ENCODE peak calls at places on chromosomes 3 and 15, in four cellular contexts. One of them, this sample, is unnamed.

GRCh38 chr3:22115581-22115980 is 364.6 kb upstream of the ZNF385D start:
- DNase-seq in CD8-positive, alpha-beta T cell: no peak
- DNase-seq in IMR-90: no peak
- DNase-seq in GM23248: peak; percentile 5
- DNase-seq in this sample: no peak

GRCh38 chr15:52010633-52011595 is 8.1 kb upstream of the MAPK6 start:
- DNase-seq in CD8-positive, alpha-beta T cell: no peak
- DNase-seq in IMR-90: peak; percentile 97
- DNase-seq in GM23248: peak; percentile 95
- DNase-seq in this sample: no peak

GRCh38 chr3:113628788-113629187 is 67.7 kb downstream of the USF3 start:
- DNase-seq in CD8-positive, alpha-beta T cell: no peak
- DNase-seq in IMR-90: no peak
- DNase-seq in GM23248: no peak
- DNase-seq in this sample: no peak

GRCh38 chr3:138946554-138947302 is at the start of the genes FOXL2 and FOXL2NB:
- DNase-seq in CD8-positive, alpha-beta T cell: no peak
- DNase-seq in IMR-90: peak; percentile 48
- DNase-seq in GM23248: peak; percentile 88
- DNase-seq in this sample: no peak

GRCh38 chr3:126666600-126667528 is 11.9 kb upstream of the TXNRD3 start:
- DNase-seq in CD8-positive, alpha-beta T cell: no peak
- DNase-seq in IMR-90: no peak
- DNase-seq in GM23248: no peak
- DNase-seq in this sample: no peak

GRCh38 chr15:90869601-90870353 is 1.4 kb downstream of the FURIN start:
- DNase-seq in CD8-positive, alpha-beta T cell: no peak
- DNase-seq in IMR-90: peak; percentile 84
- DNase-seq in GM23248: peak; percentile 85
- DNase-seq in this sample: no peak

GRCh38 chr3:172606021-172606420 is 82.8 kb upstream of the TNFSF10 start:
- DNase-seq in CD8-positive, alpha-beta T cell: no peak
- DNase-seq in IMR-90: peak; percentile 63
- DNase-seq in GM23248: peak; percentile 72
- DNase-seq in this sample: no peak

GRCh38 chr3:100891827-100892226 is 101.4 kb downstream of the ABI3BP start:
- DNase-seq in CD8-positive, alpha-beta T cell: no peak
- DNase-seq in IMR-90: peak; percentile 10
- DNase-seq in GM23248: no peak
- DNase-seq in this sample: no peak

GRCh38 chr3:158494657-158495056 is 76.3 kb upstream of the MLF1 start:
- DNase-seq in CD8-positive, alpha-beta T cell: no peak
- DNase-seq in IMR-90: no peak
- DNase-seq in GM23248: no peak
- DNase-seq in this sample: no peak

GRCh38 chr3:60490992-60491391 is 760.3 kb downstream of the FHIT start:
- DNase-seq in CD8-positive, alpha-beta T cell: no peak
- DNase-seq in IMR-90: no peak
- DNase-seq in GM23248: no peak
- DNase-seq in this sample: no peak

GRCh38 chr3:37693791-37694194 is 167.9 kb upstream of the CTDSPL start:
- DNase-seq in CD8-positive, alpha-beta T cell: no peak
- DNase-seq in IMR-90: no peak
- DNase-seq in GM23248: no peak
- DNase-seq in this sample: no peak

GRCh38 chr3:195254454-195255175 is 16.3 kb downstream of the XXYLT1 start:
- DNase-seq in CD8-positive, alpha-beta T cell: no peak
- DNase-seq in IMR-90: no peak
- DNase-seq in GM23248: no peak
- DNase-seq in this sample: no peak

GRCh38 chr15:40906947-40907802 is 12.9 kb downstream of the VPS18 start:
- DNase-seq in CD8-positive, alpha-beta T cell: peak; percentile 47
- DNase-seq in IMR-90: peak; percentile 41
- DNase-seq in GM23248: peak; percentile 44
- DNase-seq in this sample: peak; percentile 71

GRCh38 chr3:111915905-111916304 is 56.8 kb downstream of the PHLDB2 start:
- DNase-seq in CD8-positive, alpha-beta T cell: no peak
- DNase-seq in IMR-90: no peak
- DNase-seq in GM23248: no peak
- DNase-seq in this sample: no peak

GRCh38 chr3:78177780-78178179 is 1137.9 kb downstream of the ROBO2 start:
- DNase-seq in CD8-positive, alpha-beta T cell: no peak
- DNase-seq in IMR-90: no peak
- DNase-seq in GM23248: no peak
- DNase-seq in this sample: no peak

GRCh38 chr15:69887018-69887417 is 210.7 kb downstream of the TLE3 start:
- DNase-seq in CD8-positive, alpha-beta T cell: no peak
- DNase-seq in IMR-90: no peak
- DNase-seq in GM23248: no peak
- DNase-seq in this sample: no peak

GRCh38 chr3:40908612-40909011 is 290.7 kb upstream of the CTNNB1 start:
- DNase-seq in CD8-positive, alpha-beta T cell: no peak
- DNase-seq in IMR-90: no peak
- DNase-seq in GM23248: no peak
- DNase-seq in this sample: no peak

GRCh38 chr3:168581718-168582332 is 486.1 kb upstream of the GOLIM4 start:
- DNase-seq in CD8-positive, alpha-beta T cell: no peak
- DNase-seq in IMR-90: no peak
- DNase-seq in GM23248: no peak
- DNase-seq in this sample: no peak

GRCh38 chr15:74369084-74369745 is 1.8 kb upstream of the CYP11A1 start:
- DNase-seq in CD8-positive, alpha-beta T cell: no peak
- DNase-seq in IMR-90: no peak
- DNase-seq in GM23248: no peak
- DNase-seq in this sample: no peak

GRCh38 chr3:172156309-172156998 is 117.1 kb downstream of the FNDC3B start:
- DNase-seq in CD8-positive, alpha-beta T cell: no peak
- DNase-seq in IMR-90: no peak
- DNase-seq in GM23248: peak; percentile 52
- DNase-seq in this sample: no peak

GRCh38 chr15:59685737-59686297 is 3.3 kb downstream of the BNIP2 start:
- DNase-seq in CD8-positive, alpha-beta T cell: no peak
- DNase-seq in IMR-90: peak; percentile 38
- DNase-seq in GM23248: peak; percentile 56
- DNase-seq in this sample: no peak

GRCh38 chr3:107241217-107241616 is 136.0 kb upstream of the CCDC54 start:
- DNase-seq in CD8-positive, alpha-beta T cell: no peak
- DNase-seq in IMR-90: no peak
- DNase-seq in GM23248: peak; percentile 47
- DNase-seq in this sample: no peak

GRCh38 chr3:71973337-71974030 is 188.5 kb upstream of the PROK2 start:
- DNase-seq in CD8-positive, alpha-beta T cell: no peak
- DNase-seq in IMR-90: no peak
- DNase-seq in GM23248: no peak
- DNase-seq in this sample: no peak

GRCh38 chr3:13782501-13782900 is 97.4 kb downstream of the WNT7A start:
- DNase-seq in CD8-positive, alpha-beta T cell: no peak
- DNase-seq in IMR-90: no peak
- DNase-seq in GM23248: peak; percentile 6
- DNase-seq in this sample: no peak

GRCh38 chr3:41200669-41201021 is 1.3 kb downstream of the CTNNB1 start:
- DNase-seq in CD8-positive, alpha-beta T cell: no peak
- DNase-seq in IMR-90: peak; percentile 51
- DNase-seq in GM23248: peak; percentile 56
- DNase-seq in this sample: no peak

GRCh38 chr3:184559336-184559735 is 2.2 kb upstream of the EPHB3 start:
- DNase-seq in CD8-positive, alpha-beta T cell: no peak
- DNase-seq in IMR-90: no peak
- DNase-seq in GM23248: no peak
- DNase-seq in this sample: no peak

GRCh38 chr3:138569090-138569489 is 25.0 kb downstream of the CEP70 start:
- DNase-seq in CD8-positive, alpha-beta T cell: no peak
- DNase-seq in IMR-90: peak; percentile 57
- DNase-seq in GM23248: no peak
- DNase-seq in this sample: no peak

GRCh38 chr3:58079773-58080172 is 71.6 kb downstream of the FLNB start:
- DNase-seq in CD8-positive, alpha-beta T cell: no peak
- DNase-seq in IMR-90: no peak
- DNase-seq in GM23248: no peak
- DNase-seq in this sample: no peak

GRCh38 chr15:39746714-39747276 is 35.8 kb downstream of the FSIP1 start:
- DNase-seq in CD8-positive, alpha-beta T cell: no peak
- DNase-seq in IMR-90: no peak
- DNase-seq in GM23248: no peak
- DNase-seq in this sample: no peak
- H3K4me1 ChIP-seq in CD8-positive, alpha-beta T cell: no peaks in the 10 kb centered on the region
- H3K4me1 ChIP-seq in IMR-90: no peaks in the 10 kb centered on the region
- H3K4me1 ChIP-seq in GM23248: peaks cover 31% of the 10 kb centered on the region
- H3K4me1 ChIP-seq in this sample: no peaks in the 10 kb centered on the region

DNA sequence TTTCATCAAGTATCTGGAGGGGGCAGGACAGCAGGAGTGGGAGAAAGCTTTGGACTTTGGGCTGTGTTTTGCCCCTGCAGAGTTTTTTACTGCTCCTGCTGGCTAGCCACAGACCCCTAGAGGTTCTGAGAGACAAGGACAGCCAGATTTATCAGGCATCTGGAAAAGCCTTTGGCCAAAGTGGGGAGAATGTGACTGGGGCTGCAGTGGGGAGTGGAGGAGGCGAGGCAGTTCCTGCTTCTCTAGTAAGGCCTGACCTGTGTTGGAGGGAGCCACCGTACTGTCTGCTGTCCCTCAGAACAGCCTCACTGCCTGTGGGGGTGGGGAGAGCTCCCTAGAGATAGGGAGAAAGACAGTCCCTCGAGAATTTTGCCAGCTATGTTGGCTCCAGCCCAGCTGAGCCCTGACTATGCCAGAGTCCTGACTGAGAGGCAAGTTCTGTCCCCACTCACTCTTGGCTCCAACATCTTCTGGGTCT is 2.2 kb downstream of the ALPK3 start:
- DNase-seq in CD8-positive, alpha-beta T cell: no peak
- DNase-seq in IMR-90: no peak
- DNase-seq in GM23248: no peak
- DNase-seq in this sample: peak; percentile 48
- H3K4me1 ChIP-seq in CD8-positive, alpha-beta T cell: peaks cover 9% of the 10 kb centered on the region
- H3K4me1 ChIP-seq in IMR-90: no peaks in the 10 kb centered on the region
- H3K4me1 ChIP-seq in GM23248: no peaks in the 10 kb centered on the region
- H3K4me1 ChIP-seq in this sample: peaks cover 14% of the 10 kb centered on the region

GRCh38 chr3:29577250-29577649 is 296.4 kb downstream of the RBMS3 start:
- DNase-seq in CD8-positive, alpha-beta T cell: no peak
- DNase-seq in IMR-90: no peak
- DNase-seq in GM23248: no peak
- DNase-seq in this sample: no peak
- H3K4me1 ChIP-seq in CD8-positive, alpha-beta T cell: no peaks in the 10 kb centered on the region
- H3K4me1 ChIP-seq in IMR-90: peaks cover 4% of the 10 kb centered on the region
- H3K4me1 ChIP-seq in GM23248: peaks cover 16% of the 10 kb centered on the region
- H3K4me1 ChIP-seq in this sample: peaks cover 12% of the 10 kb centered on the region

GRCh38 chr3:131903988-131904415 is 130.8 kb downstream of the CPNE4 start:
- DNase-seq in CD8-positive, alpha-beta T cell: no peak
- DNase-seq in IMR-90: peak; percentile 88
- DNase-seq in GM23248: peak; percentile 96
- DNase-seq in this sample: no peak

GRCh38 chr3:131912255-131912654 is 122.6 kb downstream of the CPNE4 start:
- DNase-seq in CD8-positive, alpha-beta T cell: no peak
- DNase-seq in IMR-90: no peak
- DNase-seq in GM23248: no peak
- DNase-seq in this sample: no peak

DNA sequence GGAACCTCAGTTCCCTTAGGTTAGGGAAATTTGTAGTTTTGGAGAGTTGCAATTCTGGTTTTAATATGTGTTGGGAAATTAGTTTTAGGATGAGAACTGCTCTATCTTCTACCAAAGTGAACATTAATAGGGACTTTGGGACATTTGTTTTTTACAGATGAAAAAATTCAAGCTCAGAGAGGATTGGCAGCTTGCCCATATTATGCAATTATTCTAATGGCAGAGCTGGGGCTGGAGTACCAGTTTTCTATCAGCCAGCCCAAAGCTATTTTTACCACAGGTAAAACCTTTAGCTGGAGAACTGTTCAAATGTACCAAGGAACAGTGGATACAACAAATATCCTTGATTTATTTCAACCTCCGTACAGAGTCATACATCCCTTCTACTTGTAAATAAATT is 127.0 kb downstream of the CPNE4 start:
- DNase-seq in CD8-positive, alpha-beta T cell: no peak
- DNase-seq in IMR-90: no peak
- DNase-seq in GM23248: peak; percentile 30
- DNase-seq in this sample: peak; percentile 15
- H3K4me1 ChIP-seq in CD8-positive, alpha-beta T cell: no peaks in the 10 kb centered on the region
- H3K4me1 ChIP-seq in IMR-90: peaks cover 4% of the 10 kb centered on the region
- H3K4me1 ChIP-seq in GM23248: peaks cover 20% of the 10 kb centered on the region
- H3K4me1 ChIP-seq in this sample: peaks cover 7% of the 10 kb centered on the region

GRCh38 chr3:129442947-129443346 is 2.9 kb downstream of the IFT122 start:
- DNase-seq in CD8-positive, alpha-beta T cell: no peak
- DNase-seq in IMR-90: no peak
- DNase-seq in GM23248: peak; percentile 16
- DNase-seq in this sample: no peak

GRCh38 chr3:129441215-129441614 is 1.2 kb downstream of the IFT122 start:
- DNase-seq in CD8-positive, alpha-beta T cell: no peak
- DNase-seq in IMR-90: no peak
- DNase-seq in GM23248: peak; percentile 52
- DNase-seq in this sample: no peak

GRCh38 chr3:129440648-129441190 is 695 bp downstream of the IFT122 start:
- DNase-seq in CD8-positive, alpha-beta T cell: no peak
- DNase-seq in IMR-90: no peak
- DNase-seq in GM23248: no peak
- DNase-seq in this sample: no peak

GRCh38 chr3:129442486-129442885 is 2.5 kb downstream of the IFT122 start:
- DNase-seq in CD8-positive, alpha-beta T cell: no peak
- DNase-seq in IMR-90: no peak
- DNase-seq in GM23248: no peak
- DNase-seq in this sample: no peak

DNA sequence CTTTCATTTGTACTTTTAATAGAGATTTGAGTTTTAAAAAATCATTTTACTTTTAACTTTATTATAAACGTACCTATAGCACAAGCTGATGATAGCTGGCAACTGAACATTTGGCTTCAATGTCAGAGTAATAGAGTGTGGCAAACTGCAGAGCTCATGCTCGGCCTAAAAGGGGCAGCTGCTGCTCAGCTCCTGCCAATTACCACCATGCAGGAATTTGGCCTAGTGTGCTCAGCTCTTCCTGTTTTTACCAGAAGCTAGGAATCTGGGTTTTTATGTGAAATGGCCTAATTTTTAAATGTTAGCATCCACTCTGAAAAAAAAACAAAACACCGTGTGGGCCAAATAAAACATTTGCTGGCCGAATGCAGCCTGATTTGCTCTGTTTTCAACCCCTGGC is 1.8 kb downstream of the IFT122 start:
- DNase-seq in CD8-positive, alpha-beta T cell: no peak
- DNase-seq in IMR-90: peak; percentile 50
- DNase-seq in GM23248: peak; percentile 72
- DNase-seq in this sample: peak; percentile 25
- H3K4me1 ChIP-seq in CD8-positive, alpha-beta T cell: peaks cover 29% of the 10 kb centered on the region
- H3K4me1 ChIP-seq in IMR-90: peaks cover 4% of the 10 kb centered on the region
- H3K4me1 ChIP-seq in GM23248: peaks cover 53% of the 10 kb centered on the region
- H3K4me1 ChIP-seq in this sample: peaks cover 8% of the 10 kb centered on the region